ENCODE peak calls at places on chromosomes 2 and 18, in seven cellular contexts. One of them, this sample, is unnamed.

GRCh38 chr18:80232710-80233109 is 14.6 kb downstream of the PARD6G start:
- DNase-seq in RWPE1: no peak
- DNase-seq in foreskin fibroblast: no peak
- DNase-seq in tibial artery: no peak
- DNase-seq in CD8-positive, alpha-beta T cell: no peak
- DNase-seq in DND-41: no peak
- DNase-seq in epithelial cell of esophagus: no peak
- DNase-seq in this sample: peak; percentile 67

GRCh38 chr2:98253461-98254073 is 92.7 kb upstream of the CNGA3 start:
- DNase-seq in RWPE1: no peak
- DNase-seq in foreskin fibroblast: peak; percentile 16
- DNase-seq in tibial artery: no peak
- DNase-seq in CD8-positive, alpha-beta T cell: no peak
- DNase-seq in DND-41: no peak
- DNase-seq in epithelial cell of esophagus: peak; percentile 6
- DNase-seq in this sample: no peak

GRCh38 chr2:241014764-241015163 is 16.3 kb downstream of the SNED1 start:
- DNase-seq in RWPE1: no peak
- DNase-seq in foreskin fibroblast: no peak
- DNase-seq in tibial artery: no peak
- DNase-seq in CD8-positive, alpha-beta T cell: no peak
- DNase-seq in DND-41: no peak
- DNase-seq in epithelial cell of esophagus: no peak
- DNase-seq in this sample: peak; percentile 67

GRCh38 chr2:189613650-189614420 is 33.2 kb upstream of the SLC40A1 start:
- DNase-seq in RWPE1: no peak
- DNase-seq in foreskin fibroblast: peak; percentile 61
- DNase-seq in tibial artery: no peak
- DNase-seq in CD8-positive, alpha-beta T cell: no peak
- DNase-seq in DND-41: no peak
- DNase-seq in epithelial cell of esophagus: peak; percentile 86
- DNase-seq in this sample: no peak

GRCh38 chr2:20596973-20597867 is 53.7 kb downstream of the HS1BP3 start:
- DNase-seq in RWPE1: no peak
- DNase-seq in foreskin fibroblast: peak; percentile 85
- DNase-seq in tibial artery: peak; percentile 95
- DNase-seq in CD8-positive, alpha-beta T cell: no peak
- DNase-seq in DND-41: no peak
- DNase-seq in epithelial cell of esophagus: no peak
- DNase-seq in this sample: no peak

GRCh38 chr2:143254108-143254507 is 124.9 kb downstream of the ARHGAP15 start:
- DNase-seq in RWPE1: no peak
- DNase-seq in foreskin fibroblast: no peak
- DNase-seq in tibial artery: no peak
- DNase-seq in CD8-positive, alpha-beta T cell: peak; percentile 48
- DNase-seq in DND-41: peak; percentile 63
- DNase-seq in epithelial cell of esophagus: no peak
- DNase-seq in this sample: no peak

GRCh38 chr2:158779621-158780020 is 15.5 kb upstream of the DAPL1 start:
- DNase-seq in RWPE1: no peak
- DNase-seq in foreskin fibroblast: no peak
- DNase-seq in tibial artery: no peak
- DNase-seq in CD8-positive, alpha-beta T cell: no peak
- DNase-seq in DND-41: no peak
- DNase-seq in epithelial cell of esophagus: no peak
- DNase-seq in this sample: no peak

GRCh38 chr18:63540131-63540530 is 2.0 kb upstream of the SERPINB12 start:
- DNase-seq in RWPE1: no peak
- DNase-seq in foreskin fibroblast: peak; percentile 64
- DNase-seq in tibial artery: no peak
- DNase-seq in CD8-positive, alpha-beta T cell: no peak
- DNase-seq in DND-41: no peak
- DNase-seq in epithelial cell of esophagus: no peak
- DNase-seq in this sample: no peak

GRCh38 chr2:237025090-237025865 is 60.4 kb upstream of the COPS8 start:
- DNase-seq in RWPE1: peak; percentile 63
- DNase-seq in foreskin fibroblast: peak; percentile 96
- DNase-seq in tibial artery: peak; percentile 57
- DNase-seq in CD8-positive, alpha-beta T cell: no peak
- DNase-seq in DND-41: no peak
- DNase-seq in epithelial cell of esophagus: peak; percentile 90
- DNase-seq in this sample: no peak

GRCh38 chr2:191679818-191680600 is 2.1 kb downstream of the NABP1 start:
- DNase-seq in RWPE1: peak; percentile 58
- DNase-seq in foreskin fibroblast: peak; percentile 83
- DNase-seq in tibial artery: no peak
- DNase-seq in CD8-positive, alpha-beta T cell: no peak
- DNase-seq in DND-41: no peak
- DNase-seq in epithelial cell of esophagus: peak; percentile 90
- DNase-seq in this sample: no peak

GRCh38 chr2:16201876-16202642 is 261.7 kb downstream of the MYCN start:
- DNase-seq in RWPE1: no peak
- DNase-seq in foreskin fibroblast: no peak
- DNase-seq in tibial artery: no peak
- DNase-seq in CD8-positive, alpha-beta T cell: no peak
- DNase-seq in DND-41: no peak
- DNase-seq in epithelial cell of esophagus: no peak
- DNase-seq in this sample: no peak

GRCh38 chr2:85111819-85112281 is 21.3 kb upstream of the TCF7L1 start:
- DNase-seq in RWPE1: no peak
- DNase-seq in foreskin fibroblast: peak; percentile 48
- DNase-seq in tibial artery: no peak
- DNase-seq in CD8-positive, alpha-beta T cell: no peak
- DNase-seq in DND-41: no peak
- DNase-seq in epithelial cell of esophagus: peak; percentile 70
- DNase-seq in this sample: no peak

GRCh38 chr2:53970095-53970897 is 497 bp downstream of the PSME4 start:
- DNase-seq in RWPE1: peak; percentile 31
- DNase-seq in foreskin fibroblast: peak; percentile 65
- DNase-seq in tibial artery: peak; percentile 36
- DNase-seq in CD8-positive, alpha-beta T cell: peak; percentile 37
- DNase-seq in DND-41: peak; percentile 52
- DNase-seq in epithelial cell of esophagus: peak; percentile 51
- DNase-seq in this sample: peak; percentile 84

GRCh38 chr2:38184964-38185603 is 109.1 kb upstream of the CYP1B1 start:
- DNase-seq in RWPE1: peak; percentile 28
- DNase-seq in foreskin fibroblast: peak; percentile 83
- DNase-seq in tibial artery: no peak
- DNase-seq in CD8-positive, alpha-beta T cell: no peak
- DNase-seq in DND-41: no peak
- DNase-seq in epithelial cell of esophagus: peak; percentile 82
- DNase-seq in this sample: no peak

GRCh38 chr2:24809316-24810007 is 16.2 kb downstream of the CENPO start:
- DNase-seq in RWPE1: no peak
- DNase-seq in foreskin fibroblast: peak; percentile 67
- DNase-seq in tibial artery: no peak
- DNase-seq in CD8-positive, alpha-beta T cell: no peak
- DNase-seq in DND-41: no peak
- DNase-seq in epithelial cell of esophagus: no peak
- DNase-seq in this sample: no peak

GRCh38 chr2:72103161-72103560 is 44.5 kb downstream of the CYP26B1 start:
- DNase-seq in RWPE1: no peak
- DNase-seq in foreskin fibroblast: no peak
- DNase-seq in tibial artery: no peak
- DNase-seq in CD8-positive, alpha-beta T cell: no peak
- DNase-seq in DND-41: no peak
- DNase-seq in epithelial cell of esophagus: no peak
- DNase-seq in this sample: no peak

GRCh38 chr18:25675123-25675850 is 323.3 kb upstream of the ZNF521 start:
- DNase-seq in RWPE1: no peak
- DNase-seq in foreskin fibroblast: no peak
- DNase-seq in tibial artery: no peak
- DNase-seq in CD8-positive, alpha-beta T cell: no peak
- DNase-seq in DND-41: no peak
- DNase-seq in epithelial cell of esophagus: no peak
- DNase-seq in this sample: no peak

GRCh38 chr2:240997141-240997855 is 1.1 kb upstream of the SNED1 start:
- DNase-seq in RWPE1: no peak
- DNase-seq in foreskin fibroblast: peak; percentile 75
- DNase-seq in tibial artery: peak; percentile 80
- DNase-seq in CD8-positive, alpha-beta T cell: peak; percentile 31
- DNase-seq in DND-41: no peak
- DNase-seq in epithelial cell of esophagus: no peak
- DNase-seq in this sample: peak; percentile 72

GRCh38 chr2:1572638-1573037 is 159.4 kb downstream of the TPO start:
- DNase-seq in RWPE1: no peak
- DNase-seq in foreskin fibroblast: peak; percentile 55
- DNase-seq in tibial artery: no peak
- DNase-seq in CD8-positive, alpha-beta T cell: no peak
- DNase-seq in DND-41: no peak
- DNase-seq in epithelial cell of esophagus: peak; percentile 12
- DNase-seq in this sample: no peak

GRCh38 chr2:230319211-230319862 is 7.7 kb upstream of the SP140L start:
- DNase-seq in RWPE1: no peak
- DNase-seq in foreskin fibroblast: no peak
- DNase-seq in tibial artery: no peak
- DNase-seq in CD8-positive, alpha-beta T cell: peak; percentile 76
- DNase-seq in DND-41: peak; percentile 93
- DNase-seq in epithelial cell of esophagus: no peak
- DNase-seq in this sample: no peak

GRCh38 chr2:26635401-26635800 is 5.8 kb downstream of the CIB4 start:
- DNase-seq in RWPE1: no peak
- DNase-seq in foreskin fibroblast: no peak
- DNase-seq in tibial artery: no peak
- DNase-seq in CD8-positive, alpha-beta T cell: no peak
- DNase-seq in DND-41: no peak
- DNase-seq in epithelial cell of esophagus: no peak
- DNase-seq in this sample: no peak

GRCh38 chr18:62030091-62030985 is 137.5 kb upstream of the RNF152 start:
- DNase-seq in RWPE1: no peak
- DNase-seq in foreskin fibroblast: peak; percentile 65
- DNase-seq in tibial artery: no peak
- DNase-seq in CD8-positive, alpha-beta T cell: no peak
- DNase-seq in DND-41: no peak
- DNase-seq in epithelial cell of esophagus: no peak
- DNase-seq in this sample: no peak

GRCh38 chr2:5560981-5561380 is 131.2 kb upstream of the SOX11 start:
- DNase-seq in RWPE1: no peak
- DNase-seq in foreskin fibroblast: no peak
- DNase-seq in tibial artery: peak; percentile 59
- DNase-seq in CD8-positive, alpha-beta T cell: no peak
- DNase-seq in DND-41: no peak
- DNase-seq in epithelial cell of esophagus: no peak
- DNase-seq in this sample: no peak

GRCh38 chr2:137179542-137179941 is 414.2 kb downstream of the THSD7B start:
- DNase-seq in RWPE1: peak; percentile 67
- DNase-seq in foreskin fibroblast: no peak
- DNase-seq in tibial artery: no peak
- DNase-seq in CD8-positive, alpha-beta T cell: no peak
- DNase-seq in DND-41: no peak
- DNase-seq in epithelial cell of esophagus: peak; percentile 81
- DNase-seq in this sample: no peak

GRCh38 chr2:10405441-10405840 is 42.7 kb downstream of the ODC1 start:
- DNase-seq in RWPE1: peak; percentile 96
- DNase-seq in foreskin fibroblast: peak; percentile 97
- DNase-seq in tibial artery: peak; percentile 79
- DNase-seq in CD8-positive, alpha-beta T cell: no peak
- DNase-seq in DND-41: no peak
- DNase-seq in epithelial cell of esophagus: peak; percentile 98
- DNase-seq in this sample: peak; percentile 94

GRCh38 chr18:8610442-8610801 is 1.2 kb downstream of the RAB12 start:
- DNase-seq in RWPE1: no peak
- DNase-seq in foreskin fibroblast: peak; percentile 38
- DNase-seq in tibial artery: no peak
- DNase-seq in CD8-positive, alpha-beta T cell: no peak
- DNase-seq in DND-41: no peak
- DNase-seq in epithelial cell of esophagus: no peak
- DNase-seq in this sample: no peak

GRCh38 chr2:227443889-227444568 is 27.9 kb upstream of the AGFG1 start:
- DNase-seq in RWPE1: no peak
- DNase-seq in foreskin fibroblast: peak; percentile 40
- DNase-seq in tibial artery: no peak
- DNase-seq in CD8-positive, alpha-beta T cell: no peak
- DNase-seq in DND-41: no peak
- DNase-seq in epithelial cell of esophagus: no peak
- DNase-seq in this sample: no peak

GRCh38 chr2:64283641-64284371 is 139.6 kb upstream of the PELI1 start:
- DNase-seq in RWPE1: no peak
- DNase-seq in foreskin fibroblast: peak; percentile 59
- DNase-seq in tibial artery: no peak
- DNase-seq in CD8-positive, alpha-beta T cell: peak; percentile 21
- DNase-seq in DND-41: peak; percentile 44
- DNase-seq in epithelial cell of esophagus: no peak
- DNase-seq in this sample: no peak

GRCh38 chr2:144510206-144510991 is 9.5 kb downstream of the ZEB2 start:
- DNase-seq in RWPE1: no peak
- DNase-seq in foreskin fibroblast: peak; percentile 81
- DNase-seq in tibial artery: no peak
- DNase-seq in CD8-positive, alpha-beta T cell: peak; percentile 30
- DNase-seq in DND-41: no peak
- DNase-seq in epithelial cell of esophagus: peak; percentile 6
- DNase-seq in this sample: no peak

GRCh38 chr2:56741601-56742102 is 557.9 kb downstream of the CCDC85A start:
- DNase-seq in RWPE1: peak; percentile 78
- DNase-seq in foreskin fibroblast: peak; percentile 90
- DNase-seq in tibial artery: peak; percentile 24
- DNase-seq in CD8-positive, alpha-beta T cell: no peak
- DNase-seq in DND-41: no peak
- DNase-seq in epithelial cell of esophagus: peak; percentile 91
- DNase-seq in this sample: peak; percentile 87

GRCh38 chr2:145815933-145816332 is 1296.0 kb upstream of the ZEB2 start:
- DNase-seq in RWPE1: no peak
- DNase-seq in foreskin fibroblast: peak; percentile 2
- DNase-seq in tibial artery: no peak
- DNase-seq in CD8-positive, alpha-beta T cell: no peak
- DNase-seq in DND-41: no peak
- DNase-seq in epithelial cell of esophagus: no peak
- DNase-seq in this sample: no peak
- TF ChIP-seq CTCF in RWPE1: no peak
- TF ChIP-seq CTCF in foreskin fibroblast: no peak
- TF ChIP-seq CTCF in tibial artery: no peak
- TF ChIP-seq CTCF in CD8-positive, alpha-beta T cell: no peak
- TF ChIP-seq CTCF in DND-41: no peak
- TF ChIP-seq CTCF in epithelial cell of esophagus: no peak
- TF ChIP-seq CTCF in this sample: no peak

GRCh38 chr2:205733648-205734047 is 51.3 kb downstream of the NRP2 start:
- DNase-seq in RWPE1: no peak
- DNase-seq in foreskin fibroblast: no peak
- DNase-seq in tibial artery: no peak
- DNase-seq in CD8-positive, alpha-beta T cell: no peak
- DNase-seq in DND-41: no peak
- DNase-seq in epithelial cell of esophagus: no peak
- DNase-seq in this sample: no peak
- TF ChIP-seq CTCF in RWPE1: no peak
- TF ChIP-seq CTCF in foreskin fibroblast: no peak
- TF ChIP-seq CTCF in tibial artery: no peak
- TF ChIP-seq CTCF in CD8-positive, alpha-beta T cell: no peak
- TF ChIP-seq CTCF in DND-41: no peak
- TF ChIP-seq CTCF in epithelial cell of esophagus: no peak
- TF ChIP-seq CTCF in this sample: no peak

GRCh38 chr2:69013123-69013836 is at the start of gene ANTXR1:
- DNase-seq in RWPE1: peak; percentile 85
- DNase-seq in foreskin fibroblast: peak; percentile 85
- DNase-seq in tibial artery: peak; percentile 54
- DNase-seq in CD8-positive, alpha-beta T cell: no peak
- DNase-seq in DND-41: peak; percentile 80
- DNase-seq in epithelial cell of esophagus: peak; percentile 65
- DNase-seq in this sample: peak; percentile 88
- TF ChIP-seq CTCF in RWPE1: no peak
- TF ChIP-seq CTCF in foreskin fibroblast: no peak
- TF ChIP-seq CTCF in tibial artery: no peak
- TF ChIP-seq CTCF in CD8-positive, alpha-beta T cell: no peak
- TF ChIP-seq CTCF in DND-41: no peak
- TF ChIP-seq CTCF in epithelial cell of esophagus: no peak
- TF ChIP-seq CTCF in this sample: peak; percentile 22

GRCh38 chr18:10234281-10234680 is 220.2 kb upstream of the APCDD1 start:
- DNase-seq in RWPE1: no peak
- DNase-seq in foreskin fibroblast: peak; percentile 69
- DNase-seq in tibial artery: no peak
- DNase-seq in CD8-positive, alpha-beta T cell: no peak
- DNase-seq in DND-41: no peak
- DNase-seq in epithelial cell of esophagus: peak; percentile 83
- DNase-seq in this sample: no peak
- TF ChIP-seq CTCF in RWPE1: no peak
- TF ChIP-seq CTCF in foreskin fibroblast: no peak
- TF ChIP-seq CTCF in tibial artery: no peak
- TF ChIP-seq CTCF in CD8-positive, alpha-beta T cell: no peak
- TF ChIP-seq CTCF in DND-41: no peak
- TF ChIP-seq CTCF in epithelial cell of esophagus: no peak
- TF ChIP-seq CTCF in this sample: no peak